ENCODE peak calls at places on chromosomes 1 and 21, in eight cellular contexts. I, U, V, O, C, Z, W and N are unnamed samples.

GRCh38 chr1:115211071-115211745 is 121.9 kb upstream of the TSPAN2 start:
- DNase-seq in I (no peak), U (no peak), V (no peak), O (peak), C (no peak), Z (no peak), W (no peak), N (no peak)

GRCh38 chr1:20483833-20484525 is 2.0 kb downstream of the CAMK2N1 start:
- DNase-seq in I (no peak), U (no peak), V (no peak), O (peak), C (no peak), Z (no peak), W (no peak), N (peak)

GRCh38 chr1:53546409-53547155 is 87.4 kb downstream of the DMRTB1 start:
- DNase-seq in I (no peak), U (no peak), V (no peak), O (peak), C (peak), Z (no peak), W (no peak), N (peak)

GRCh38 chr1:66403031-66403731 is 130.8 kb upstream of the SGIP1 start:
- DNase-seq in I (no peak), U (no peak), V (no peak), O (no peak), C (no peak), Z (no peak), W (no peak), N (no peak)

GRCh38 chr1:2186901-2187300 is 7.7 kb downstream of the FAAP20 start:
- DNase-seq in I (no peak), U (no peak), V (no peak), O (no peak), C (no peak), Z (no peak), W (no peak), N (no peak)

GRCh38 chr1:17013598-17014320 is 2.0 kb upstream of the ATP13A2 start:
- DNase-seq in I (peak), U (no peak), V (peak), O (no peak), C (peak), Z (peak), W (peak), N (peak)

GRCh38 chr1:154419620-154420020 is 14.5 kb downstream of the IL6R start:
- DNase-seq in I (peak), U (no peak), V (no peak), O (peak), C (peak), Z (peak), W (no peak), N (peak)

GRCh38 chr1:189424746-189425331 is 1052.8 kb downstream of the BRINP3 start:
- DNase-seq in I (no peak), U (no peak), V (no peak), O (no peak), C (no peak), Z (no peak), W (no peak), N (no peak)

GRCh38 chr1:184972281-184973055 is 1.8 kb downstream of the NIBAN1 start:
- DNase-seq in I (no peak), U (no peak), V (no peak), O (no peak), C (no peak), Z (no peak), W (no peak), N (no peak)

GRCh38 chr1:62810420-62811274 is 26.7 kb downstream of the ATG4C start:
- DNase-seq in I (no peak), U (no peak), V (no peak), O (no peak), C (no peak), Z (no peak), W (peak), N (no peak)

GRCh38 chr1:227093309-227093708 is 153.2 kb downstream of the COQ8A start:
- DNase-seq in I (no peak), U (no peak), V (no peak), O (no peak), C (no peak), Z (no peak), W (no peak), N (no peak)

GRCh38 chr1:171940373-171940772 is 99.1 kb downstream of the DNM3 start:
- DNase-seq in I (no peak), U (no peak), V (no peak), O (no peak), C (no peak), Z (no peak), W (no peak), N (no peak)

GRCh38 chr1:223531742-223532341 is 133.7 kb downstream of the CAPN8 start:
- DNase-seq in I (no peak), U (peak), V (peak), O (no peak), C (no peak), Z (peak), W (no peak), N (peak)

GRCh38 chr1:22044690-22045420 is 7.7 kb upstream of the CDC42 start:
- DNase-seq in I (no peak), U (no peak), V (no peak), O (no peak), C (no peak), Z (no peak), W (no peak), N (no peak)

GRCh38 chr1:232553050-232553754 is 76.7 kb downstream of the SIPA1L2 start:
- DNase-seq in I (no peak), U (no peak), V (no peak), O (peak), C (peak), Z (peak), W (no peak), N (peak)

GRCh38 chr1:35454175-35454574 is 103.0 kb downstream of the KIAA0319L start:
- DNase-seq in I (no peak), U (no peak), V (no peak), O (no peak), C (no peak), Z (no peak), W (no peak), N (no peak)

GRCh38 chr21:43201491-43201890 is 32.7 kb downstream of the CRYAA start:
- DNase-seq in I (no peak), U (no peak), V (no peak), O (no peak), C (no peak), Z (no peak), W (no peak), N (no peak)

GRCh38 chr1:89881415-89882058 is 60.7 kb downstream of the LRRC8D start:
- DNase-seq in I (no peak), U (no peak), V (no peak), O (no peak), C (no peak), Z (no peak), W (peak), N (no peak)

GRCh38 chr1:2789164-2789985 is 12.1 kb downstream of the TTC34 start:
- DNase-seq in I (no peak), U (no peak), V (no peak), O (no peak), C (peak), Z (peak), W (no peak), N (no peak)

GRCh38 chr1:219621047-219621786 is 8.3 kb upstream of the ZC3H11B start:
- DNase-seq in I (no peak), U (no peak), V (no peak), O (no peak), C (no peak), Z (no peak), W (no peak), N (no peak)

GRCh38 chr1:67957026-67957425 is 93.4 kb downstream of the DIRAS3 start:
- DNase-seq in I (no peak), U (no peak), V (no peak), O (peak), C (no peak), Z (no peak), W (no peak), N (no peak)

GRCh38 chr1:75796376-75797272 is at the start of gene MSH4:
- DNase-seq in I (no peak), U (no peak), V (peak), O (no peak), C (no peak), Z (no peak), W (no peak), N (no peak)

GRCh38 chr1:173195596-173196088 is 11.5 kb downstream of the TNFSF4 start:
- DNase-seq in I (no peak), U (no peak), V (no peak), O (no peak), C (no peak), Z (no peak), W (peak), N (no peak)

GRCh38 chr1:197327776-197328364 is 59.8 kb downstream of the CRB1 start:
- DNase-seq in I (no peak), U (no peak), V (no peak), O (no peak), C (no peak), Z (no peak), W (no peak), N (no peak)

GRCh38 chr1:63073530-63074306 is 248.6 kb upstream of the FOXD3 start:
- DNase-seq in I (no peak), U (no peak), V (no peak), O (no peak), C (no peak), Z (no peak), W (no peak), N (no peak)

GRCh38 chr1:212234431-212235298 is 50.5 kb upstream of the PPP2R5A start:
- DNase-seq in I (no peak), U (peak), V (peak), O (peak), C (peak), Z (peak), W (no peak), N (no peak)

GRCh38 chr1:226798427-226799411 is 59.6 kb upstream of the ITPKB start:
- DNase-seq in I (no peak), U (no peak), V (peak), O (no peak), C (no peak), Z (peak), W (peak), N (peak)

GRCh38 chr1:30476911-30477459 is 246.4 kb downstream of the MATN1 start:
- DNase-seq in I (no peak), U (no peak), V (no peak), O (no peak), C (peak), Z (peak), W (no peak), N (no peak)

GRCh38 chr1:102183711-102184110 is 187.0 kb upstream of the OLFM3 start:
- DNase-seq in I (no peak), U (no peak), V (no peak), O (no peak), C (no peak), Z (no peak), W (no peak), N (no peak)

GRCh38 chr1:77031101-77031662 is 163.9 kb downstream of the ST6GALNAC5 start:
- DNase-seq in I (no peak), U (peak), V (no peak), O (no peak), C (no peak), Z (no peak), W (no peak), N (no peak)

GRCh38 chr1:52668711-52669110 is 29.4 kb downstream of the COA7 start:
- DNase-seq in I (no peak), U (no peak), V (no peak), O (no peak), C (no peak), Z (no peak), W (no peak), N (no peak)

GRCh38 chr21:17479606-17480005 is 33.2 kb upstream of the CXADR start:
- DNase-seq in I (no peak), U (no peak), V (no peak), O (no peak), C (no peak), Z (no peak), W (no peak), N (no peak)

GRCh38 chr1:107140703-107141490 is at the start of gene NTNG1:
- DNase-seq in I (no peak), U (no peak), V (no peak), O (no peak), C (no peak), Z (no peak), W (no peak), N (no peak)

GRCh38 chr1:93658188-93658587 is 23.4 kb downstream of the BCAR3 start:
- DNase-seq in I (no peak), U (no peak), V (no peak), O (no peak), C (no peak), Z (no peak), W (no peak), N (no peak)

GRCh38 chr1:50975436-50975835 is 5.4 kb downstream of the CDKN2C start:
- DNase-seq in I (no peak), U (no peak), V (no peak), O (no peak), C (no peak), Z (no peak), W (no peak), N (no peak)

GRCh38 chr1:183098349-183098748 is 75.1 kb downstream of the LAMC1 start:
- DNase-seq in I (no peak), U (no peak), V (no peak), O (no peak), C (no peak), Z (no peak), W (no peak), N (no peak)

GRCh38 chr1:110638062-110638461 is 31.9 kb upstream of the KCNA2 start:
- DNase-seq in I (no peak), U (no peak), V (no peak), O (no peak), C (no peak), Z (no peak), W (no peak), N (no peak)
- TF ChIP-seq CTCF in I (no peak), U (no peak), V (no peak), O (no peak), C (no peak), Z (no peak), W (no peak), N (no peak)

GRCh38 chr1:25430073-25430665 is 528 bp upstream of the MACO1 start:
- DNase-seq in I (peak), U (peak), V (peak), O (peak), C (peak), Z (peak), W (no peak), N (peak)

GRCh38 chr1:25428475-25429166 is 2.1 kb upstream of the MACO1 start:
- DNase-seq in I (no peak), U (no peak), V (no peak), O (no peak), C (no peak), Z (no peak), W (no peak), N (no peak)

GRCh38 chr1:25427696-25428095 is 3.0 kb upstream of the MACO1 start:
- DNase-seq in I (no peak), U (no peak), V (no peak), O (no peak), C (no peak), Z (no peak), W (no peak), N (no peak)

GRCh38 chr1:25430666-25431494 is at the start of gene MACO1:
- DNase-seq in I (peak), U (peak), V (peak), O (peak), C (peak), Z (peak), W (peak), N (peak)

GRCh38 chr1:25425098-25426085 is 4.8 kb upstream of the RHCE start:
- DNase-seq in I (no peak), U (no peak), V (no peak), O (no peak), C (no peak), Z (no peak), W (no peak), N (peak)
- TF ChIP-seq EP300 in I (no peak), U (no peak), V (no peak), O (no peak), C (no peak), Z (no peak), W (no peak), N (no peak)

GRCh38 chr21:23131177-23131576 is 2133.0 kb downstream of the NCAM2 start:
- DNase-seq in I (no peak), U (no peak), V (no peak), O (no peak), C (no peak), Z (no peak), W (no peak), N (no peak)
- TF ChIP-seq CTCF in I (no peak), U (no peak), V (no peak), O (no peak), C (no peak), Z (no peak), W (no peak), N (no peak)

GRCh38 chr1:11333631-11334030 is 60.6 kb downstream of the UBIAD1 start:
- DNase-seq in I (no peak), U (no peak), V (no peak), O (no peak), C (no peak), Z (no peak), W (no peak), N (no peak)
- TF ChIP-seq EP300 in I (no peak), U (no peak), V (no peak), O (no peak), C (no peak), Z (no peak), W (no peak), N (no peak)

GRCh38 chr1:234707641-234708040 is 97.7 kb upstream of the IRF2BP2 start:
- DNase-seq in I (no peak), U (no peak), V (no peak), O (no peak), C (peak), Z (peak), W (no peak), N (no peak)
- TF ChIP-seq CTCF in I (no peak), U (no peak), V (no peak), O (no peak), C (no peak), Z (no peak), W (no peak), N (no peak)

DNA sequence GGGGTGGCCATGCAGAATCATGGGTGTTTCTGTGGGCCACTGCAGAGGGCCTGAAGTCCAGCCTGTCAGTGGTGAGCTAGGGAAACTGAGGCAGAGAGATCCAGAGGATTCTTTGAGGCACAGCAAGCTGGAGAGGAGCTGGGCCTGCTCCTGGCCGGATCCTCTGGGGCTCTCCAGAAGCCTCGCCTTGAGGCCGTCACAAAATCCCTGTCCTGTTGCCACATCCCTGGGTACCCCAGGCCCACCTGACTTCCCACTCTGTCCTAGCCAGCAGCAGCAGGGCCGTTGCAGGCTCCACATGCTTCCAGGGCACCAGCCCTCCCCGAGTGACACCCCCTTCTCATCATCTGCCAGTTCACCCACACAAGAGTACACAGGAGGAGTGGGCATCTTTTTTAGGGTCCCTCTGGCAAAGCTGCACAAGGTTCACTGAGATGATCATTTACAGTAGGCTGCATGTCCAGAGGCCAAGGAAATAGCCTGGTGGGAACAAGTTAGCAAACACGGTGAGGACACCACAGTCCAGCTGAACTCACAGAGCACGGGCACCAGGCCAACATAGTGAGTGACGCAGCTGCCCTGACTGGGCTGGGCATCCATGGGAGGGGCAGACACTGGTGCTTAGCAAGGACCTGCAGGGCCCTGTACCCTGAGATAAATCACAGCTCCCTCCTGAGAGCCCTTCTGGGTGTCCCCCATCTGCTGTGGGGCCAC is 25.1 kb upstream of the TSPEAR start:
- DNase-seq in I (no peak), U (peak), V (no peak), O (no peak), C (no peak), Z (no peak), W (no peak), N (peak)
- TF ChIP-seq EP300 in I (no peak), U (no peak), V (no peak), O (no peak), C (no peak), Z (no peak), W (no peak), N (no peak)

DNA sequence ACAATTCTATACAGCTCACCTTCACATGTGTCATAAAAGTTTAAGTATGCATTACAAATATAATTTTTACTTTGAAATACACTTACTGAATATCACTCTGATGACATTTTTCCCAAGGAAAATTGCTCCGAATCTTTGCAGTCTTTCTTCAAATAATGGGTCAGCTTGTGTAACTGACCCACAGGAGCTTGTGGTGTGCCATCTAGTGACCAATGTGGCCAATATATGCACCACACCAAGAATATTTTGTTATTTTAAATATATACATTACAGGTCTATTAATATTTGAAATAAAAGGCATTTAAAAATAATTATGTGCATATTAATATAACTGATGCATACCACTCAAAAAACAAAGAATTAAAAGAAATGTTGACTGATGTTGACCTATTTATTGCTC is 271.4 kb downstream of the TBX15 start:
- DNase-seq in I (no peak), U (no peak), V (no peak), O (no peak), C (no peak), Z (no peak), W (no peak), N (no peak)
- TF ChIP-seq CTCF in I (no peak), U (no peak), V (no peak), O (no peak), C (no peak), Z (no peak), W (no peak), N (no peak)

GRCh38 chr1:199508653-199509052 is 518.9 kb upstream of the NR5A2 start:
- DNase-seq in I (no peak), U (no peak), V (no peak), O (no peak), C (no peak), Z (no peak), W (no peak), N (no peak)

GRCh38 chr1:199510314-199510713 is 517.2 kb upstream of the NR5A2 start:
- DNase-seq in I (no peak), U (no peak), V (no peak), O (no peak), C (no peak), Z (no peak), W (peak), N (no peak)

GRCh38 chr1:199515261-199515660 is 512.2 kb upstream of the NR5A2 start:
- DNase-seq in I (no peak), U (no peak), V (no peak), O (no peak), C (no peak), Z (no peak), W (no peak), N (no peak)

GRCh38 chr1:199512037-199512710 is 515.3 kb upstream of the NR5A2 start:
- DNase-seq in I (no peak), U (no peak), V (no peak), O (no peak), C (no peak), Z (no peak), W (no peak), N (no peak)
- TF ChIP-seq EP300 in I (no peak), U (no peak), V (no peak), O (no peak), C (no peak), Z (no peak), W (no peak), N (no peak)